ENCODE peak calls at places on chromosome 18, in nine cellular contexts. One of them, this sample, is unnamed.

GRCh38 chr18:48904086-48904485 is 46.7 kb downstream of the SMAD7 start:
- DNase-seq in cardiac muscle cell: no peak
- DNase-seq in sigmoid colon: no peak
- DNase-seq in Caco-2: no peak
- DNase-seq in Calu3: no peak
- DNase-seq in type B pancreatic cell: no peak
- DNase-seq in neural crest cell: no peak
- DNase-seq in body of pancreas: no peak
- DNase-seq in nephron progenitor cell: no peak
- DNase-seq in this sample: no peak

GRCh38 chr18:36572135-36572856 is 256.5 kb downstream of the TPGS2 start:
- DNase-seq in type B pancreatic cell: no peak
- DNase-seq in cardiac muscle cell: peak; percentile 80
- DNase-seq in sigmoid colon: no peak
- DNase-seq in Caco-2: peak; percentile 5
- DNase-seq in neural crest cell: peak; percentile 49
- DNase-seq in Calu3: peak; percentile 39
- DNase-seq in body of pancreas: peak; percentile 68
- DNase-seq in nephron progenitor cell: peak; percentile 48
- DNase-seq in this sample: peak; percentile 32

GRCh38 chr18:70046796-70047195 is 99.1 kb upstream of the CD226 start:
- DNase-seq in Calu3: no peak
- DNase-seq in nephron progenitor cell: no peak
- DNase-seq in type B pancreatic cell: no peak
- DNase-seq in cardiac muscle cell: no peak
- DNase-seq in neural crest cell: no peak
- DNase-seq in body of pancreas: no peak
- DNase-seq in sigmoid colon: no peak
- DNase-seq in Caco-2: no peak
- DNase-seq in this sample: no peak

GRCh38 chr18:13014232-13014631 is 23.1 kb downstream of the CEP192 start:
- DNase-seq in cardiac muscle cell: no peak
- DNase-seq in sigmoid colon: no peak
- DNase-seq in nephron progenitor cell: no peak
- DNase-seq in Calu3: no peak
- DNase-seq in Caco-2: no peak
- DNase-seq in neural crest cell: no peak
- DNase-seq in type B pancreatic cell: no peak
- DNase-seq in body of pancreas: no peak
- DNase-seq in this sample: no peak

GRCh38 chr18:79524181-79525078 is 128.7 kb downstream of the NFATC1 start:
- DNase-seq in body of pancreas: no peak
- DNase-seq in Calu3: no peak
- DNase-seq in Caco-2: no peak
- DNase-seq in nephron progenitor cell: no peak
- DNase-seq in sigmoid colon: peak; percentile 55
- DNase-seq in cardiac muscle cell: no peak
- DNase-seq in neural crest cell: no peak
- DNase-seq in type B pancreatic cell: no peak
- DNase-seq in this sample: no peak

GRCh38 chr18:31061945-31062344 is 19.4 kb upstream of the DSC3 start:
- DNase-seq in body of pancreas: no peak
- DNase-seq in type B pancreatic cell: no peak
- DNase-seq in cardiac muscle cell: peak; percentile 34
- DNase-seq in sigmoid colon: no peak
- DNase-seq in nephron progenitor cell: no peak
- DNase-seq in neural crest cell: no peak
- DNase-seq in Caco-2: no peak
- DNase-seq in Calu3: no peak
- DNase-seq in this sample: no peak

GRCh38 chr18:54679318-54680149 is 88.5 kb downstream of the DYNAP start:
- DNase-seq in cardiac muscle cell: peak; percentile 90
- DNase-seq in Caco-2: peak; percentile 6
- DNase-seq in neural crest cell: no peak
- DNase-seq in Calu3: peak; percentile 46
- DNase-seq in body of pancreas: no peak
- DNase-seq in type B pancreatic cell: no peak
- DNase-seq in nephron progenitor cell: no peak
- DNase-seq in sigmoid colon: no peak
- DNase-seq in this sample: peak; percentile 48

GRCh38 chr18:44569391-44570055 is 111.2 kb upstream of the SETBP1 start:
- DNase-seq in Calu3: no peak
- DNase-seq in type B pancreatic cell: no peak
- DNase-seq in Caco-2: no peak
- DNase-seq in body of pancreas: no peak
- DNase-seq in neural crest cell: no peak
- DNase-seq in nephron progenitor cell: no peak
- DNase-seq in cardiac muscle cell: no peak
- DNase-seq in sigmoid colon: no peak
- DNase-seq in this sample: no peak

GRCh38 chr18:62324355-62324828 is 718 bp upstream of the TNFRSF11A start:
- DNase-seq in cardiac muscle cell: no peak
- DNase-seq in body of pancreas: no peak
- DNase-seq in sigmoid colon: no peak
- DNase-seq in nephron progenitor cell: no peak
- DNase-seq in neural crest cell: no peak
- DNase-seq in Caco-2: no peak
- DNase-seq in Calu3: no peak
- DNase-seq in type B pancreatic cell: no peak
- DNase-seq in this sample: no peak

GRCh38 chr18:730692-731091 is 18.3 kb upstream of the ENOSF1 start:
- DNase-seq in nephron progenitor cell: no peak
- DNase-seq in body of pancreas: no peak
- DNase-seq in type B pancreatic cell: no peak
- DNase-seq in Caco-2: no peak
- DNase-seq in cardiac muscle cell: peak; percentile 24
- DNase-seq in neural crest cell: no peak
- DNase-seq in Calu3: no peak
- DNase-seq in sigmoid colon: no peak
- DNase-seq in this sample: no peak

GRCh38 chr18:31793531-31793930 is 32.9 kb upstream of the SLC25A52 start:
- DNase-seq in neural crest cell: no peak
- DNase-seq in body of pancreas: no peak
- DNase-seq in cardiac muscle cell: no peak
- DNase-seq in type B pancreatic cell: no peak
- DNase-seq in nephron progenitor cell: no peak
- DNase-seq in Caco-2: no peak
- DNase-seq in sigmoid colon: no peak
- DNase-seq in Calu3: no peak
- DNase-seq in this sample: no peak

GRCh38 chr18:50008306-50008705 is 186.6 kb downstream of the MYO5B start:
- DNase-seq in Calu3: no peak
- DNase-seq in body of pancreas: no peak
- DNase-seq in neural crest cell: no peak
- DNase-seq in sigmoid colon: no peak
- DNase-seq in type B pancreatic cell: no peak
- DNase-seq in nephron progenitor cell: no peak
- DNase-seq in cardiac muscle cell: no peak
- DNase-seq in Caco-2: no peak
- DNase-seq in this sample: no peak

GRCh38 chr18:50006470-50007046 is 188.4 kb downstream of the MYO5B start:
- DNase-seq in body of pancreas: no peak
- DNase-seq in sigmoid colon: no peak
- DNase-seq in neural crest cell: no peak
- DNase-seq in Calu3: peak; percentile 24
- DNase-seq in Caco-2: no peak
- DNase-seq in cardiac muscle cell: no peak
- DNase-seq in nephron progenitor cell: no peak
- DNase-seq in type B pancreatic cell: no peak
- DNase-seq in this sample: no peak

GRCh38 chr18:50013363-50014138 is 181.4 kb downstream of the MYO5B start:
- DNase-seq in type B pancreatic cell: no peak
- DNase-seq in sigmoid colon: no peak
- DNase-seq in body of pancreas: no peak
- DNase-seq in cardiac muscle cell: no peak
- DNase-seq in nephron progenitor cell: no peak
- DNase-seq in neural crest cell: no peak
- DNase-seq in Caco-2: no peak
- DNase-seq in Calu3: no peak
- DNase-seq in this sample: no peak

GRCh38 chr18:50011813-50012445 is 183.0 kb downstream of the MYO5B start:
- DNase-seq in cardiac muscle cell: peak; percentile 56
- DNase-seq in type B pancreatic cell: no peak
- DNase-seq in nephron progenitor cell: no peak
- DNase-seq in Caco-2: no peak
- DNase-seq in Calu3: peak; percentile 3
- DNase-seq in body of pancreas: no peak
- DNase-seq in neural crest cell: no peak
- DNase-seq in sigmoid colon: no peak
- DNase-seq in this sample: peak; percentile 22

DNA sequence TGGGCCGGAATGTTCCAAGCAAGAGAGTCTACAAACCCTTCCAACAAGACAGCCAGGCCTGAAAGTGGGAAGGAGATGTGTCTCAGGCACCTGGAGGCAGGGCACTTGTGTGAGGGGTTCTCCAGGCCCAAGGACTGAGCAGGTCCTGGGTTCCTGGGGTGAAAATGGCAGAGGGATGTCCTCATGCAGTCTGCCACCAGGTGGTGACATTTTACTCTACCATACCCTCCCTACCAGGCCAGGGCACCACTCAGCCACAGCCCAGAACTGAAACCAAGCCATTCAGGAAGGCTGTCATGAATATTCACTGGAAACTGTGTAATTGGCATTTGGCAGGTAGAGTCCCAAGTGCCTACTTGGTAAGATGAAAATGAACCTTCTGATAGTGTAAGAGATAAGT is 185.2 kb downstream of the MYO5B start:
- DNase-seq in Calu3: peak; percentile 75
- DNase-seq in Caco-2: peak; percentile 19
- DNase-seq in cardiac muscle cell: peak; percentile 45
- DNase-seq in nephron progenitor cell: peak; percentile 28
- DNase-seq in type B pancreatic cell: no peak
- DNase-seq in neural crest cell: peak; percentile 28
- DNase-seq in sigmoid colon: no peak
- DNase-seq in body of pancreas: peak; percentile 74
- DNase-seq in this sample: no peak
- TF ChIP-seq CTCF in Calu3: peak; percentile 83
- TF ChIP-seq CTCF in Caco-2: peak; percentile 9
- TF ChIP-seq CTCF in cardiac muscle cell: peak; percentile 50
- TF ChIP-seq CTCF in nephron progenitor cell: peak; percentile 43
- TF ChIP-seq CTCF in type B pancreatic cell: peak; percentile 72
- TF ChIP-seq CTCF in neural crest cell: peak; percentile 63
- TF ChIP-seq CTCF in sigmoid colon: no peak
- TF ChIP-seq CTCF in body of pancreas: peak; percentile 31
- TF ChIP-seq CTCF in this sample: peak; percentile 28

GRCh38 chr18:3118195-3119010 is 101.4 kb downstream of the MYOM1 start:
- DNase-seq in type B pancreatic cell: no peak
- DNase-seq in Calu3: no peak
- DNase-seq in cardiac muscle cell: no peak
- DNase-seq in body of pancreas: peak; percentile 48
- DNase-seq in neural crest cell: no peak
- DNase-seq in sigmoid colon: no peak
- DNase-seq in nephron progenitor cell: no peak
- DNase-seq in Caco-2: no peak
- DNase-seq in this sample: no peak

GRCh38 chr18:3122851-3123250 is 96.9 kb downstream of the MYOM1 start:
- DNase-seq in Caco-2: no peak
- DNase-seq in type B pancreatic cell: no peak
- DNase-seq in neural crest cell: no peak
- DNase-seq in sigmoid colon: no peak
- DNase-seq in cardiac muscle cell: no peak
- DNase-seq in nephron progenitor cell: no peak
- DNase-seq in body of pancreas: no peak
- DNase-seq in Calu3: no peak
- DNase-seq in this sample: no peak

GRCh38 chr18:3119401-3120323 is 100.1 kb downstream of the MYOM1 start:
- DNase-seq in body of pancreas: no peak
- DNase-seq in type B pancreatic cell: no peak
- DNase-seq in neural crest cell: no peak
- DNase-seq in Caco-2: no peak
- DNase-seq in sigmoid colon: no peak
- DNase-seq in cardiac muscle cell: no peak
- DNase-seq in Calu3: no peak
- DNase-seq in nephron progenitor cell: no peak
- DNase-seq in this sample: no peak

GRCh38 chr18:3120356-3120755 is 99.4 kb downstream of the MYOM1 start:
- DNase-seq in type B pancreatic cell: no peak
- DNase-seq in Calu3: no peak
- DNase-seq in cardiac muscle cell: no peak
- DNase-seq in nephron progenitor cell: no peak
- DNase-seq in body of pancreas: no peak
- DNase-seq in Caco-2: no peak
- DNase-seq in neural crest cell: no peak
- DNase-seq in sigmoid colon: no peak
- DNase-seq in this sample: no peak

GRCh38 chr18:3121256-3121655 is 98.5 kb downstream of the MYOM1 start:
- DNase-seq in body of pancreas: no peak
- DNase-seq in cardiac muscle cell: peak; percentile 10
- DNase-seq in neural crest cell: no peak
- DNase-seq in Caco-2: no peak
- DNase-seq in nephron progenitor cell: no peak
- DNase-seq in type B pancreatic cell: no peak
- DNase-seq in Calu3: no peak
- DNase-seq in sigmoid colon: no peak
- DNase-seq in this sample: no peak
- TF ChIP-seq CTCF in body of pancreas: no peak
- TF ChIP-seq CTCF in cardiac muscle cell: peak; percentile 6
- TF ChIP-seq CTCF in neural crest cell: no peak
- TF ChIP-seq CTCF in Caco-2: no peak
- TF ChIP-seq CTCF in nephron progenitor cell: no peak
- TF ChIP-seq CTCF in type B pancreatic cell: no peak
- TF ChIP-seq CTCF in Calu3: no peak
- TF ChIP-seq CTCF in sigmoid colon: no peak
- TF ChIP-seq CTCF in this sample: no peak

GRCh38 chr18:11309172-11309571 is 159.8 kb upstream of the PIEZO2 start:
- DNase-seq in type B pancreatic cell: no peak
- DNase-seq in cardiac muscle cell: peak; percentile 47
- DNase-seq in Calu3: no peak
- DNase-seq in sigmoid colon: no peak
- DNase-seq in body of pancreas: no peak
- DNase-seq in nephron progenitor cell: no peak
- DNase-seq in neural crest cell: no peak
- DNase-seq in Caco-2: no peak
- DNase-seq in this sample: no peak
- TF ChIP-seq CTCF in type B pancreatic cell: peak; percentile 27
- TF ChIP-seq CTCF in cardiac muscle cell: peak; percentile 29
- TF ChIP-seq CTCF in Calu3: no peak
- TF ChIP-seq CTCF in sigmoid colon: no peak
- TF ChIP-seq CTCF in body of pancreas: no peak
- TF ChIP-seq CTCF in nephron progenitor cell: no peak
- TF ChIP-seq CTCF in neural crest cell: peak; percentile 25
- TF ChIP-seq CTCF in Caco-2: no peak
- TF ChIP-seq CTCF in this sample: peak; percentile 32

DNA sequence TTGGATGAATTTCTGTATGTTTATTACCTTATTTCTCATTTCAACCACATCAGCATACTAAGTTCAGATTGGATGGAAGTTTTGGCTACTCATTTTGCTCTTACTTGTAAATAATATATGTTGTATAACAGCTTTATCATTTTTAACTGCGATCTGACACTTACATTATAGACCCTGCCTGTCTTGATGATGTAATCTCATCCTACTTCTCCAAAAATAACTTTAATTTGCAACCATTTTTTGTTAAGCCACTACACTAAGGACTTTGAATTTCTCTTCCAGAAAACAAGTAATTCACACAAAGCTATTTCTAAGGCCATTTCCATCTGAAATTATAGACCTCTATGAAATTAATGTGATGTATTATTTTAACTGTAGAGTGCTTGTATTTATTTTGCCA is 240.7 kb downstream of the WDR7 start:
- DNase-seq in type B pancreatic cell: no peak
- DNase-seq in neural crest cell: no peak
- DNase-seq in body of pancreas: no peak
- DNase-seq in nephron progenitor cell: no peak
- DNase-seq in Caco-2: no peak
- DNase-seq in Calu3: no peak
- DNase-seq in sigmoid colon: no peak
- DNase-seq in cardiac muscle cell: no peak
- DNase-seq in this sample: no peak
- TF ChIP-seq CTCF in type B pancreatic cell: no peak
- TF ChIP-seq CTCF in neural crest cell: no peak
- TF ChIP-seq CTCF in body of pancreas: no peak
- TF ChIP-seq CTCF in nephron progenitor cell: no peak
- TF ChIP-seq CTCF in Caco-2: no peak
- TF ChIP-seq CTCF in Calu3: no peak
- TF ChIP-seq CTCF in sigmoid colon: no peak
- TF ChIP-seq CTCF in cardiac muscle cell: no peak
- TF ChIP-seq CTCF in this sample: no peak

This sample was measured in AG09319.